ENCODE peak calls at places on chromosome 19, in six cellular contexts. N, P, I, X, Z and L are unnamed samples. For H3K4me1, the result is how much of the 10 kb centered on the place peaks cover.

GRCh38 chr19:33130433-33130832 is 1.5 kb upstream of the WDR88 start:
- DNase-seq in P (no peak), X (no peak), I (no peak), N (no peak), Z (no peak), L (no peak)

GRCh38 chr19:10501971-10502523 is 1.1 kb downstream of the KEAP1 start:
- DNase-seq in I (no peak), N (peak), X (peak), P (no peak), Z (no peak), L (peak)

GRCh38 chr19:40642757-40643325 is 41.7 kb downstream of the LTBP4 start:
- DNase-seq in N (no peak), P (no peak), Z (no peak), I (no peak), X (no peak), L (no peak)

GRCh38 chr19:11780431-11781020 is 13.7 kb downstream of the ZNF441 start:
- DNase-seq in X (no peak), N (no peak), I (no peak), P (no peak), Z (no peak), L (no peak)

GRCh38 chr19:45484273-45484945 is 12.4 kb downstream of the RTN2 start:
- DNase-seq in I (no peak), N (no peak), X (no peak), Z (no peak), P (peak), L (no peak)

GRCh38 chr19:44552324-44552723 is 22.8 kb upstream of the CEACAM20 start:
- DNase-seq in I (no peak), P (peak), Z (peak), X (peak), N (no peak), L (peak)

GRCh38 chr19:3818918-3819317 is 32.7 kb upstream of the MATK start:
- DNase-seq in Z (no peak), P (no peak), N (no peak), X (no peak), I (no peak), L (no peak)

GRCh38 chr19:10871711-10872550 is 578 bp downstream of the CARM1 start:
- DNase-seq in X (peak), I (no peak), Z (no peak), N (no peak), P (peak), L (no peak)

GRCh38 chr19:40599331-40600085 is 1.7 kb upstream of the LTBP4 start:
- DNase-seq in I (no peak), Z (no peak), N (no peak), P (no peak), X (no peak), L (no peak)

GRCh38 chr19:15248648-15249559 is 16.7 kb upstream of the EPHX3 start:
- DNase-seq in X (peak), I (peak), Z (no peak), N (peak), P (peak), L (peak)

GRCh38 chr19:41175825-41176734 is 16.9 kb upstream of the CYP2S1 start:
- DNase-seq in P (peak), X (no peak), I (peak), N (peak), Z (peak), L (peak)

GRCh38 chr19:53907193-53907581 is 1.9 kb upstream of the CACNG7 start:
- DNase-seq in N (no peak), P (no peak), X (no peak), Z (no peak), I (no peak), L (no peak)

GRCh38 chr19:9205506-9206113 is 13.8 kb downstream of the OR7D4 start:
- DNase-seq in I (peak), P (peak), N (peak), Z (peak), X (peak), L (no peak)

GRCh38 chr19:15008308-15008707 is 28.6 kb upstream of the SLC1A6 start:
- DNase-seq in X (no peak), I (no peak), Z (no peak), N (no peak), P (no peak), L (no peak)

GRCh38 chr19:15161028-15161984 is 39.5 kb downstream of the NOTCH3 start:
- DNase-seq in X (no peak), Z (peak), N (peak), P (no peak), I (no peak), L (no peak)

GRCh38 chr19:3548594-3548993 is 8.8 kb downstream of the MFSD12 start:
- DNase-seq in I (no peak), P (no peak), X (no peak), Z (no peak), N (no peak), L (no peak)

GRCh38 chr19:11418518-11419506 is at the start of gene RGL3:
- DNase-seq in X (no peak), I (no peak), P (no peak), Z (no peak), N (no peak), L (peak)

GRCh38 chr19:4217429-4218264 is 11.7 kb upstream of the EBI3 start:
- DNase-seq in P (no peak), X (no peak), N (no peak), I (no peak), Z (no peak), L (no peak)

GRCh38 chr19:56141416-56141992 is 417 bp downstream of the ZNF444 start:
- DNase-seq in N (no peak), X (no peak), I (no peak), P (peak), Z (no peak), L (peak)

GRCh38 chr19:15297416-15298224 is 34.7 kb downstream of the BRD4 start:
- DNase-seq in Z (peak), P (peak), N (peak), I (peak), X (no peak), L (no peak)

GRCh38 chr19:55188620-55189019 is 8.5 kb upstream of the SYT5 start:
- DNase-seq in P (no peak), Z (no peak), X (no peak), N (no peak), I (no peak), L (peak)

GRCh38 chr19:37914908-37915307 is 7.9 kb downstream of the SIPA1L3 start:
- DNase-seq in Z (no peak), P (no peak), N (no peak), X (no peak), I (no peak), L (no peak)

GRCh38 chr19:50818859-50819472 is 4.6 kb downstream of the KLK1 start:
- DNase-seq in P (no peak), X (no peak), I (no peak), N (no peak), Z (no peak), L (no peak)

GRCh38 chr19:47560999-47561398 is 11.9 kb downstream of the ZNF541 start:
- DNase-seq in X (no peak), I (no peak), P (peak), N (no peak), Z (no peak), L (no peak)

GRCh38 chr19:29631450-29631849 is 25.4 kb downstream of the POP4 start:
- DNase-seq in I (no peak), X (no peak), Z (no peak), N (no peak), P (no peak), L (no peak)

GRCh38 chr19:45809643-45810159 is 5.4 kb downstream of the RSPH6A start:
- DNase-seq in X (peak), Z (no peak), N (peak), I (peak), P (peak), L (peak)

GRCh38 chr19:55695511-55696290 is 20.7 kb downstream of the EPN1 start:
- DNase-seq in N (no peak), P (no peak), Z (no peak), X (no peak), I (no peak), L (no peak)

GRCh38 chr19:4089400-4089908 is 22.8 kb upstream of the ZBTB7A start:
- DNase-seq in X (no peak), I (no peak), Z (no peak), P (no peak), N (no peak), L (no peak)

GRCh38 chr19:58395979-58396627 is 647 bp downstream of the RNF225 start:
- DNase-seq in X (no peak), Z (no peak), P (no peak), I (no peak), N (no peak), L (no peak)

GRCh38 chr19:4210166-4210731 is 19.1 kb upstream of the EBI3 start:
- DNase-seq in P (no peak), I (no peak), Z (no peak), N (no peak), X (no peak), L (no peak)

GRCh38 chr19:35368378-35368777 is 2.5 kb upstream of the GPR42 start:
- DNase-seq in P (no peak), I (no peak), X (no peak), N (no peak), Z (no peak), L (no peak)

GRCh38 chr19:45542234-45542668 is 35.0 kb downstream of the VASP start:
- DNase-seq in N (no peak), P (peak), X (no peak), Z (no peak), I (no peak), L (peak)

GRCh38 chr19:58123354-58123753 is 25.3 kb upstream of the ZSCAN18 start:
- DNase-seq in X (no peak), N (no peak), P (no peak), Z (no peak), I (no peak), L (no peak)

GRCh38 chr19:55691561-55692481 is 16.8 kb downstream of the EPN1 start:
- DNase-seq in I (no peak), N (no peak), X (no peak), P (no peak), Z (no peak), L (no peak)

GRCh38 chr19:39974377-39975155 is 3.6 kb downstream of the PSMC4 start:
- DNase-seq in I (no peak), P (no peak), N (no peak), Z (no peak), X (no peak), L (no peak)

GRCh38 chr19:51621178-51621577 is 9.0 kb downstream of the SIGLEC5 start:
- DNase-seq in Z (no peak), X (no peak), N (no peak), I (no peak), P (no peak), L (no peak)

DNA sequence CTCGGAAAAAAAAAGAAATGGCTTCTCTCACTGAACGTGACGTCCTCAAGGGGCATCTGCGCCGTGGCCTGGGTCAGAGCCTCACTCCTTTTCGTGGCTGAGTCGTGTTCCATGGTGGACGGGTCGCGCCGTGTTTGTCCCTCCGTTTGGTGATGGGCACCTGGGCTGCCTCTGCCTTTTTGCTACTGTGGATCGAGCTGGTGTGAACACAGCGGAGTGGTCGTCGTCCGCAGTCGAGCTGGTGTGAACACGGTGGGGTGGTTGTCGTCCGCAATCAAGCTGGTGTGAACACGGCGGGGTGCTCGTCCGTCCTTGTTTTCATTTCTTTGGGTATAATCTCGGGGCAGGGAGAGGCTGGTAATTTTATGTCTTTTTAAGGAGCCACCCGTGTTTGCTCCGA is 11.6 kb downstream of the HCN2 start:
- DNase-seq in X (no peak), P (no peak), I (no peak), Z (no peak), N (no peak), L (no peak)
- H3K4me3 ChIP-seq in X (no peak), P (no peak), I (no peak), Z (no peak), N (no peak), L (no peak)

GRCh38 chr19:6948884-6949283 is 61.5 kb downstream of the ADGRE1 start:
- DNase-seq in I (no peak), N (no peak), P (no peak), Z (no peak), X (no peak), L (no peak)
- H3K4me1 ChIP-seq in I (under half), N (under half), P (under half), Z (under half), X (under half), L (under half)

DNA sequence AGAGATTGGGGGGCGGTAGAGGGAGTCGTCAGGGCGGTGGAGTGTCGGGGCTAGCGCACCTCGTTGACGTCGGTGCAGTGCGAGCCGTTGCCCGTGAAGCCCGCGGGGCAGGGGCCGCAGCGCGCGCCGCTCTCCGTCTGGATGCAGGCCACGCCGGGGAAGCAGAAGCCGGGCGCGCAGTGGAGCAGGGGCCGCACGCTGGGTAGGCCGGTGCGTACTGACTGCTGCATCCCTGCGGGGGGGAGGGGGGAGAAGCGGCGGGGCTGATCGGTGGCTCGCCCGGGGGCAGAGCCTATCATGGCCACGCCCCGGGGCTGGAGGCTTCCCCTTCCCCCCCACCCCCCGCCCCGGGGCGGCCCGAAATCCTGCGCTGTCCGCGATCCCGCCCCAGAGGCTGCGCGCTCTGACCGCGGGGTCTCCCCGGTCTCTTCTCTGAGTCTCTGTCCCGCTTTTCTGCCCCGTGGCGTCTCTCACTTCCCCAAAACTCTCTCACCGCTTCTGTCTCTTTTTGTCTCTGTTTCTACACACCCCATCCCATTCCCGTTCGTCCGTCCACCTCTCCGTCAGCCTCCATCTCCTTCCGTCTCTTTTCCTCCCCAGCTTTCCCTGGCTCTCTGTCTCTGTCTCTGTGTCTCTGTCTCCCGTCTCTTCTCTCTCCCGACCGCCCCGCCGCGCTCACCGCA is 1.1 kb downstream of the COMP start:
- DNase-seq in I (no peak), N (no peak), Z (no peak), X (no peak), P (no peak), L (no peak)
- H3K4me2 ChIP-seq in I (peak), N (peak), Z (no peak), X (no peak), P (peak), L (no peak)

DNA sequence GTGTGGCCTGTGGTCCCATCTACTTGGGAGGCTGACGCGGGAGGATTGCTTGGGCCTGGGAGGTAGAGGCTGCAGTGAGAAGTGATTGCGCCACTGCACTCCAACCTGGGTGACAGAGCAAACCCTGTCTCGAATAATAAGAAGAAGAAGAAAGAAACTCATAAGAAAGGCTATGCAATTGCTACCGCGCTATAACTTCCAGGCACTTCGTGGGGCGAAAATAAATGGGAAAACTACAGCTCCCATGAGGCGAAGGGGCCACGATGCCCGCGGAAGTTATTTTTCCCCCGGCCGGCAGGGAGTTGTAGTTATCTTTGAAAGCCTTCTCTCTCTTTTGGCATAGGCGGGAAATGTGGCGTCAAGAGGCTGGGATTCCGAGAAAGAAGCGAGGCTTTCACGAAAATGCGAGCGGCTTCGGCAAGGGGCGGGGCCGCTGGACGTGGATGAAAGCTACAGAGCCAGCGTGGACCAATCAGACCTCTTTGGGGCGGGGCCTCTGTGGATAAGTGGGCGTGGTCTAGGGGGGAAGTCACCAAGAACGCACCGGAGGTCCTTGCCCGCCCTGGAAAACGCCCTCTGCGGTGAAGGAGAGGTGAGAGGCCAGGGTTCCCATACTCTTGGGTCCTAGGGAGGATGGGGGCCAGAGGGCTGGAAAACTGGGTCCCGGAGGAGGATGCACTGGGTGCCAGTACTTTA is at the start of gene NUCB1:
- DNase-seq in Z (peak), N (peak), I (peak), X (peak), P (peak), L (peak)
- H3K4me3 ChIP-seq in Z (peak), N (peak), I (peak), X (peak), P (peak), L (peak)

DNA sequence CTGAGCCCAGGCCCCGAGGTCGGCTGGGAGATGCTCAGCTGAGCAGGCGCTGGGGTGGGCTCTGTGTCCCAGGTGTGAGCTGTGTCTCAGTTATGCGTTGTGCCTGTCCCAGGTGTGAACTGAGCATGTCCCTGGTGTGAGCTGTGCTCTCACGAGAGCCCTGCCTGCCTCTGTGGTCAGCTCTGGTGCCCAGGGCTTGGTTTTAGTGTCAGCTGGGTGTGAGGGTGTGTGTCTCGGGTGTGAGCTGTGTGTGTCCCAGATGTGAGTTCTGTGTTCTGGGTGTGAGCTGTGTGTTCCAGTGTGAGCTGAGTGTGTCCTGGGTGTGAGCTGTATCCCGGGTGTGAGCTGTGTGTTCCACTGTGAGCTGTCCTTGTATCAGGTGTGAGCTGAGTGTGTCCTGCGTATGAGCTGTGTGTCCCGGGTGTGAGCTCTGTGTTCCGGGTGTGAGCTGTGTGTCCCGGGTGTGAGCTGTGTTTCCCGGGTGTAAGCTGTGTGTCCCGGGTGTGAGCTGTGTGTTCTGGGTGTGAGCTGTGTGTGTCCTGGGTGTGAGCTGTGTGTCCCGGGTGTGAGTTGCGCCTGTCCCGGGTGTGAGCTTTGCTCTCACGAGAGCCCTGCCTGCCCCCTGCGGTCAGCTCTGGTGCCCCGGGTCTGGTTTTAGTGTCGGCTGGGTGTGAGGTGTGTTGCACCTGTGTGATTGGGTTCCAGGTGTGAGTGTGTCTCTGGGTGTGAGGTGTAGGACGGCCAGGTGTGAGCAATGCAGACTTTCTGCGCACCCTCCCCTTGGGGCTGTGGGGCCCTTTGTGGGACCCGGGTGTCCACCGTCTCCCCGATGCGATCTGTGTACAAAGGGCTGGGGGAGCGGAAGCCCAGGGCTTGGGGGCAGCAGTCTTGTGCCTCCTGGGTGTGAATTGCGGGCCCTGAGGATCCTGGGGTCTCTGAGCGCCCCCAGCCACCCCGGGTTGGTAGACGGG is 7.1 kb upstream of the PEAK3 start:
- DNase-seq in X (no peak), I (no peak), Z (no peak), P (no peak), N (no peak), L (no peak)
- H3K4me1 ChIP-seq in X (under half), I (under half), Z (under half), P (under half), N (under half), L (under half)

DNA sequence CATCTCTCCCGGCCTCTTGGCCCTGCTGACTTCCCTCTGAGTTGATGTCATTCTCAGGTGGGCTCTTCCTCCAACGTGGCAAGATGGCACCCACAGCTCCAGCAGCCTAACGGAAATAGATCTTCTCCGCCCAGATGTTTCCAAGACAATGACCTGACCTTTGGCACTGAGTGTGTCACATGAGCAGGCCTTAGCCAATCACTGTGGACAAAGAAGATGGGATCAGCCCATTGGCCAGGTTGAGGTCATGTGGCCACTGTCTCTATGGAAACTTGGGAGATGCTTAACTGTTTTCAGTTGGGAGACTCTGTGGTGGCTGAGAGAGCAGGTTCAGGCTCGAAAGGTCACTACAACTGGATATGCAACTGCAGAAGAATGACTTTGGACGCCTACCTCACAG is 14.9 kb downstream of the MBD3L2B start:
- DNase-seq in N (no peak), Z (no peak), X (no peak), P (no peak), I (no peak), L (no peak)
- H3K4me2 ChIP-seq in N (no peak), Z (no peak), X (no peak), P (no peak), I (no peak), L (no peak)